ENCODE peak calls at places on chromosome 13, in ten cellular contexts. T, U, E, V, Y, X, G, W, B and P are unnamed samples.

GRCh38 chr13:53782400-53783030 is 753.9 kb downstream of the OLFM4 start:
- DNase-seq in V (peak; percentile 59), G (peak; percentile 23), B (peak; percentile 83), U (no peak), W (peak; percentile 55), E (no peak), X (no peak), T (no peak), Y (no peak), P (peak; percentile 31)

GRCh38 chr13:20151016-20151415 is 9.8 kb downstream of the GJA3 start:
- DNase-seq in E (no peak), B (no peak), Y (no peak), U (no peak), T (no peak), W (no peak), G (no peak), V (no peak), X (no peak), P (no peak)

GRCh38 chr13:35349673-35350278 is 126.7 kb downstream of the MAB21L1 start:
- DNase-seq in V (peak; percentile 19), Y (no peak), B (peak; percentile 43), U (no peak), W (no peak), G (peak; percentile 52), E (no peak), X (no peak), T (no peak), P (no peak)

GRCh38 chr13:51811046-51811445 is 7.1 kb upstream of the DHRS12 start:
- DNase-seq in Y (no peak), B (no peak), E (no peak), G (no peak), W (no peak), T (no peak), U (no peak), X (no peak), V (no peak), P (no peak)

GRCh38 chr13:39484506-39485313 is 118.3 kb downstream of the LHFPL6 start:
- DNase-seq in X (no peak), V (no peak), T (no peak), E (no peak), G (peak; percentile 76), W (no peak), B (no peak), U (no peak), Y (no peak), P (no peak)

GRCh38 chr13:21686761-21687391 is 16.0 kb downstream of the FGF9 start:
- DNase-seq in V (no peak), U (no peak), G (no peak), W (no peak), X (no peak), E (no peak), Y (no peak), B (no peak), T (peak; percentile 33), P (no peak)

GRCh38 chr13:109691689-109692088 is 94.7 kb downstream of the IRS2 start:
- DNase-seq in U (no peak), W (no peak), X (no peak), Y (no peak), E (no peak), G (no peak), V (no peak), T (no peak), B (no peak), P (no peak)

GRCh38 chr13:113273856-113274590 is 23.0 kb upstream of the LAMP1 start:
- DNase-seq in X (no peak), V (peak; percentile 83), T (no peak), W (no peak), E (no peak), Y (no peak), U (no peak), B (peak; percentile 76), G (peak; percentile 54), P (no peak)

GRCh38 chr13:98582947-98583346 is 6.0 kb upstream of the STK24 start:
- DNase-seq in V (no peak), T (no peak), Y (no peak), W (no peak), B (no peak), E (no peak), G (no peak), U (no peak), X (no peak), P (no peak)